ENCODE peak calls at places on chromosome 10, in ten cellular contexts. H, F, C, N, R, M, X, A, B and D are unnamed samples.

GRCh38 chr10:23376175-23376787 is 31.7 kb upstream of the C10orf67 start:
- DNase-seq in H (no peak), F (no peak), C (no peak), N (no peak), R (no peak), M (no peak), X (no peak), A (no peak), B (no peak), D (no peak)

GRCh38 chr10:21494221-21495001 is 31.1 kb downstream of the SKIDA1 start:
- DNase-seq in H (peak), F (no peak), C (peak), N (no peak), R (no peak), M (no peak), X (no peak), A (no peak), B (no peak), D (no peak)

GRCh38 chr10:15316144-15316543 is 54.9 kb downstream of the FAM171A1 start:
- DNase-seq in H (no peak), F (no peak), C (no peak), N (no peak), R (no peak), M (no peak), X (no peak), A (no peak), B (no peak), D (no peak)

GRCh38 chr10:17375936-17376584 is 78.3 kb downstream of the ST8SIA6 start:
- DNase-seq in H (peak), F (peak), C (peak), N (no peak), R (no peak), M (no peak), X (peak), A (peak), B (no peak), D (no peak)

GRCh38 chr10:113018034-113018433 is 68.0 kb downstream of the TCF7L2 start:
- DNase-seq in H (no peak), F (no peak), C (no peak), N (no peak), R (no peak), M (no peak), X (no peak), A (no peak), B (no peak), D (no peak)

GRCh38 chr10:61939575-61940301 is 38.2 kb downstream of the ARID5B start:
- DNase-seq in H (no peak), F (no peak), C (peak), N (no peak), R (peak), M (no peak), X (peak), A (no peak), B (no peak), D (peak)

GRCh38 chr10:15229268-15229667 is 60.8 kb upstream of the NMT2 start:
- DNase-seq in H (no peak), F (no peak), C (no peak), N (no peak), R (no peak), M (no peak), X (no peak), A (no peak), B (no peak), D (no peak)

GRCh38 chr10:35217458-35217857 is 90.8 kb downstream of the CREM start:
- DNase-seq in H (no peak), F (no peak), C (peak), N (no peak), R (no peak), M (no peak), X (no peak), A (no peak), B (no peak), D (no peak)

GRCh38 chr10:75972494-75973276 is 541.3 kb downstream of the LRMDA start:
- DNase-seq in H (no peak), F (no peak), C (peak), N (no peak), R (peak), M (no peak), X (peak), A (no peak), B (no peak), D (no peak)